ENCODE peak calls at places on chromosomes 16 and 17, in nine cellular contexts. One of them, this sample, is unnamed.

GRCh38 chr17:63698886-63699637 is 863 bp downstream of the LIMD2 start:
- DNase-seq in HFF-Myc: no peak
- DNase-seq in Panc1: no peak
- DNase-seq in effector memory CD4-positive, alpha-beta T cell: peak
- DNase-seq in AG04450: no peak
- DNase-seq in Peyer's patch: peak
- DNase-seq in aorta: peak
- DNase-seq in fibroblast of pulmonary artery: peak
- DNase-seq in CD8-positive, alpha-beta memory T cell: peak
- DNase-seq in this sample: peak

GRCh38 chr17:49388290-49388640 is 26.2 kb upstream of the ZNF652 start:
- DNase-seq in CD8-positive, alpha-beta memory T cell: peak
- DNase-seq in effector memory CD4-positive, alpha-beta T cell: peak
- DNase-seq in Panc1: no peak
- DNase-seq in AG04450: no peak
- DNase-seq in fibroblast of pulmonary artery: no peak
- DNase-seq in Peyer's patch: no peak
- DNase-seq in aorta: no peak
- DNase-seq in HFF-Myc: no peak
- DNase-seq in this sample: no peak

GRCh38 chr16:85034591-85035433 is 7.2 kb downstream of the KIAA0513 start:
- DNase-seq in AG04450: no peak
- DNase-seq in Panc1: no peak
- DNase-seq in Peyer's patch: no peak
- DNase-seq in effector memory CD4-positive, alpha-beta T cell: no peak
- DNase-seq in HFF-Myc: no peak
- DNase-seq in fibroblast of pulmonary artery: no peak
- DNase-seq in CD8-positive, alpha-beta memory T cell: no peak
- DNase-seq in aorta: no peak
- DNase-seq in this sample: no peak

GRCh38 chr17:14197582-14197981 is 39.1 kb downstream of the CDRT15 start:
- DNase-seq in fibroblast of pulmonary artery: no peak
- DNase-seq in CD8-positive, alpha-beta memory T cell: peak
- DNase-seq in Panc1: no peak
- DNase-seq in Peyer's patch: no peak
- DNase-seq in effector memory CD4-positive, alpha-beta T cell: no peak
- DNase-seq in HFF-Myc: no peak
- DNase-seq in aorta: no peak
- DNase-seq in AG04450: no peak
- DNase-seq in this sample: no peak

GRCh38 chr16:22161999-22162657 is at the start of gene SDR42E2:
- DNase-seq in Peyer's patch: peak
- DNase-seq in HFF-Myc: no peak
- DNase-seq in CD8-positive, alpha-beta memory T cell: peak
- DNase-seq in Panc1: no peak
- DNase-seq in effector memory CD4-positive, alpha-beta T cell: peak
- DNase-seq in fibroblast of pulmonary artery: no peak
- DNase-seq in AG04450: no peak
- DNase-seq in aorta: no peak
- DNase-seq in this sample: no peak

GRCh38 chr17:80292557-80292956 is 31.9 kb downstream of the RNF213 start:
- DNase-seq in Panc1: no peak
- DNase-seq in CD8-positive, alpha-beta memory T cell: no peak
- DNase-seq in aorta: no peak
- DNase-seq in effector memory CD4-positive, alpha-beta T cell: no peak
- DNase-seq in AG04450: no peak
- DNase-seq in fibroblast of pulmonary artery: no peak
- DNase-seq in Peyer's patch: no peak
- DNase-seq in HFF-Myc: no peak
- DNase-seq in this sample: no peak

GRCh38 chr16:81688182-81688581 is 90.9 kb upstream of the PLCG2 start:
- DNase-seq in Peyer's patch: no peak
- DNase-seq in fibroblast of pulmonary artery: no peak
- DNase-seq in aorta: no peak
- DNase-seq in Panc1: no peak
- DNase-seq in CD8-positive, alpha-beta memory T cell: no peak
- DNase-seq in AG04450: no peak
- DNase-seq in effector memory CD4-positive, alpha-beta T cell: no peak
- DNase-seq in HFF-Myc: no peak
- DNase-seq in this sample: peak

GRCh38 chr16:86626284-86626683 is 47.9 kb downstream of the FOXL1 start:
- DNase-seq in aorta: no peak
- DNase-seq in effector memory CD4-positive, alpha-beta T cell: no peak
- DNase-seq in fibroblast of pulmonary artery: no peak
- DNase-seq in Peyer's patch: no peak
- DNase-seq in CD8-positive, alpha-beta memory T cell: no peak
- DNase-seq in Panc1: no peak
- DNase-seq in AG04450: no peak
- DNase-seq in HFF-Myc: no peak
- DNase-seq in this sample: no peak

GRCh38 chr16:90047714-90048346 is 28.6 kb upstream of the DBNDD1 start:
- DNase-seq in HFF-Myc: no peak
- DNase-seq in aorta: no peak
- DNase-seq in Panc1: no peak
- DNase-seq in Peyer's patch: no peak
- DNase-seq in CD8-positive, alpha-beta memory T cell: peak
- DNase-seq in fibroblast of pulmonary artery: no peak
- DNase-seq in AG04450: no peak
- DNase-seq in effector memory CD4-positive, alpha-beta T cell: no peak
- DNase-seq in this sample: no peak
- H3K4me3 ChIP-seq in HFF-Myc: no peak
- H3K4me3 ChIP-seq in aorta: no peak
- H3K4me3 ChIP-seq in Panc1: peak
- H3K4me3 ChIP-seq in Peyer's patch: peak
- H3K4me3 ChIP-seq in CD8-positive, alpha-beta memory T cell: no peak
- H3K4me3 ChIP-seq in fibroblast of pulmonary artery: peak
- H3K4me3 ChIP-seq in AG04450: peak
- H3K4me3 ChIP-seq in effector memory CD4-positive, alpha-beta T cell: peak
- H3K4me3 ChIP-seq in this sample: no peak

GRCh38 chr17:7654832-7655540 is 4.3 kb downstream of the ATP1B2 start:
- DNase-seq in Peyer's patch: no peak
- DNase-seq in AG04450: no peak
- DNase-seq in HFF-Myc: no peak
- DNase-seq in effector memory CD4-positive, alpha-beta T cell: no peak
- DNase-seq in fibroblast of pulmonary artery: peak
- DNase-seq in CD8-positive, alpha-beta memory T cell: no peak
- DNase-seq in aorta: no peak
- DNase-seq in Panc1: no peak
- DNase-seq in this sample: no peak

GRCh38 chr17:7651959-7652658 is 1.4 kb downstream of the ATP1B2 start:
- DNase-seq in aorta: no peak
- DNase-seq in Panc1: no peak
- DNase-seq in CD8-positive, alpha-beta memory T cell: no peak
- DNase-seq in HFF-Myc: no peak
- DNase-seq in Peyer's patch: no peak
- DNase-seq in effector memory CD4-positive, alpha-beta T cell: no peak
- DNase-seq in AG04450: no peak
- DNase-seq in fibroblast of pulmonary artery: no peak
- DNase-seq in this sample: no peak

GRCh38 chr17:7650509-7651096 is at the start of gene ATP1B2:
- DNase-seq in CD8-positive, alpha-beta memory T cell: peak
- DNase-seq in fibroblast of pulmonary artery: peak
- DNase-seq in effector memory CD4-positive, alpha-beta T cell: peak
- DNase-seq in HFF-Myc: no peak
- DNase-seq in Peyer's patch: peak
- DNase-seq in Panc1: no peak
- DNase-seq in aorta: peak
- DNase-seq in AG04450: no peak
- DNase-seq in this sample: peak

GRCh38 chr17:7652659-7653343 is 2.1 kb downstream of the ATP1B2 start:
- DNase-seq in Peyer's patch: no peak
- DNase-seq in AG04450: no peak
- DNase-seq in CD8-positive, alpha-beta memory T cell: no peak
- DNase-seq in fibroblast of pulmonary artery: no peak
- DNase-seq in Panc1: no peak
- DNase-seq in HFF-Myc: no peak
- DNase-seq in effector memory CD4-positive, alpha-beta T cell: no peak
- DNase-seq in aorta: no peak
- DNase-seq in this sample: no peak

DNA sequence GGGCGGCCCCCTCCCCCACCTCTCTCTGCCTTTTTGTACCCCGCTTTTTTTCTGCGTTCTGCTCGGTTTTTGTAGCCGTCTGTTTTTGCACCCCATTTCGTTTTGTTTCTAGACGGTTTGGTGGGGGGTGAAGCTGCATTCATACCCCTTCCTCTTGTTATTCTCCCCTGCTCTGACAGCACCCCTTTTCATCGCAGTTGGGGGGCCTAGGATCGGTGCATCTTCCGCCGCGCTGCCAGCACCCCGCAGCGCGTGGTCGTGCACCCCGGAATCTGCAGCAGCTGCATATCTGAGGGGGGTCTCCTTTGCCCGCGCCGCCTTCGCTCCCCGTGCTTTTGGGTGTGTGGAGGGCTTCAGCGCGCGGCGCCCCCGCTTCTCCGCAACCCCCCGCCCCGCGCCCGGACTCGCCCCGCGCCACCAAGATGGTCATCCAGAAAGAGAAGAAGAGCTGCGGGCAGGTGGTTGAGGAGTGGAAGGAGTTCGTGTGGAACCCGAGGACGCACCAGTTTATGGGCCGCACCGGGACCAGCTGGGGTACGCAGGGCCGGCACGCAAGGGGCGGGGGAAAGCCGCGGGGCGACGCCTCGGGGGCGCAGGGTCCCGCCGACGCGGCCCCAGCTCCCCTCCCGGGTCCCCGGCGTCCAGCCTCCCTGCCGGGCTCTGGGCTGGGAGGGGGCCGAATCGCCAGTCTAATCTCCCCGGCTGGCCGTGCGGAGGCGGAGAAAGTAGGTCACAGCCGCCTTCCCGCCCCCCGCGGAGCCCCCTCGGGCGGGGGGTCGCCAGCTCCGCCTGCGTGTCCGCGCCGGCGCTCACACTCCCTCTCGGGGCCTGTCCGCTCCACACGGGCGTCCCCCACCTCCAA is 602 bp downstream of the ATP1B2 start:
- DNase-seq in AG04450: no peak
- DNase-seq in CD8-positive, alpha-beta memory T cell: no peak
- DNase-seq in aorta: no peak
- DNase-seq in HFF-Myc: no peak
- DNase-seq in fibroblast of pulmonary artery: no peak
- DNase-seq in Panc1: no peak
- DNase-seq in Peyer's patch: no peak
- DNase-seq in effector memory CD4-positive, alpha-beta T cell: no peak
- DNase-seq in this sample: no peak
- H3K4me3 ChIP-seq in AG04450: peak
- H3K4me3 ChIP-seq in CD8-positive, alpha-beta memory T cell: peak
- H3K4me3 ChIP-seq in aorta: peak
- H3K4me3 ChIP-seq in HFF-Myc: peak
- H3K4me3 ChIP-seq in fibroblast of pulmonary artery: peak
- H3K4me3 ChIP-seq in Panc1: peak
- H3K4me3 ChIP-seq in Peyer's patch: peak
- H3K4me3 ChIP-seq in effector memory CD4-positive, alpha-beta T cell: peak
- H3K4me3 ChIP-seq in this sample: peak

DNA sequence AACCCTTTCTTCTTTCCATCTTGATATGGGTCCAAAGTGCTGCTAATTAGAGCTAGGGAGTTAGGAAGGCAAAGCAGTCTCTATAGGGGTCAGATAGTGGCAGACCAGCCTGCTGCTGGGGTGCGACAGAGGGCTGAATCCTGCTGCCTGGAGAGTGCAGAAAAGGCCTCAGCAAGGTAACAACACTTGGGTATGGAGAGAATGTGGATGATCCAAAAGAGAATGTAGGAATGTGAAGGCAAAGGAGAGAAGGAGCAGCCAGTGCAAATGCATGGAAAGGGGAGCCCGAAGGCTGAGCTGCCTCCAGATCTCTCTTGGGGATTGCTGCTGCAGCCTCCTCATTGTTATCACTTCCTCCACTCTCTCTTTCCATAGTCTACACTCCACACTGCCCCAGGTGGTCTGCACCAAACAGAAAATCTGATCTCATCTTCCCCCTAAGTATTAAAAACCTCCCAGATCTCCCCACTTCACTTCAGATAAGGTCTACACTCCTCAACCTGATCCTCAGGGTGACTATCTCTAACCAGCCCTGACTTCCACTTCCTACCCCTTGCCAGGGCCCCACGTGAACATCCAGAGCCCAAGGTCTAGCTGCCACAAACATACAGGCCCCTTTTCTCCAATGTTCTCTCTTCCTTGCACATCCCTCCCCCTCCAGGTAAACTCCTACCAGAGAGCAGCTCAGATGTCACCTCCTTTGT is 28.8 kb downstream of the TOM1L2 start:
- DNase-seq in fibroblast of pulmonary artery: no peak
- DNase-seq in effector memory CD4-positive, alpha-beta T cell: no peak
- DNase-seq in aorta: no peak
- DNase-seq in HFF-Myc: no peak
- DNase-seq in Peyer's patch: no peak
- DNase-seq in Panc1: no peak
- DNase-seq in CD8-positive, alpha-beta memory T cell: no peak
- DNase-seq in AG04450: no peak
- DNase-seq in this sample: no peak
- H3K4me3 ChIP-seq in fibroblast of pulmonary artery: no peak
- H3K4me3 ChIP-seq in effector memory CD4-positive, alpha-beta T cell: no peak
- H3K4me3 ChIP-seq in aorta: no peak
- H3K4me3 ChIP-seq in HFF-Myc: no peak
- H3K4me3 ChIP-seq in Peyer's patch: no peak
- H3K4me3 ChIP-seq in Panc1: no peak
- H3K4me3 ChIP-seq in CD8-positive, alpha-beta memory T cell: no peak
- H3K4me3 ChIP-seq in AG04450: no peak
- H3K4me3 ChIP-seq in this sample: peak

DNA sequence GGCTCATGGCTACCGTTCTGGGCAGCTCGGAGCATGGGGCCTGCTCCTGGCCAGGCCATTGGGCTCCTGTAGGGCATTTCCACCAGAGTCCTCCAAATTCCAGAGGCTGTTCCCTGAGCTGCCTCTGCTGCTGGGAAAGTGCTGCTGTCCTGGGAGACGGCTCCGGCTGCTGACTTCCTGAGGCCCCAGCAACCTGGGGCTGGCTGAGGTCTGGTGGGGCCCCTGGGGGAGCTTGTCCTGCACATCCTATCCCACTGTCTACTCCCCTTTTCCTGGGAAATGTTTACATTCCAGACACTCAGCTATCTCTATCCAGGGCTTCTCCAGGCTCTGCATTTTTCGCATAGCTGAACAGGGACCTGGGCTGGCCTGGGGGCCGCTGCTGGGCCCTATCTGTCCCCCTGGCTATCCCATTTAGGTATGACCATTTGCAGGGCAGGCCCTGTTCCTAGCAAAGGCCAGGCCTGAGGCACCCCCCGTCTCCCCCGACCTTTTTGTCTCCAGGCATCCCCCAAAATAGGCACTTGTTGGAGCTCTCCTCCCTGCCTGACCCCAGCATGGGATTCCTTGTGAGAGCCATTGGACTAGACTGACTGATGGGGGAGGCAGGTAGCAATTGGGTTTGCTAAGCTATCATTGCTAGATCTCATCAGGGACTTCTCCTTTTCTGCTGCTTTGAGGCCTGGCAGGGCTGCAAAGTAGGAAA is 27.5 kb downstream of the LLGL2 start:
- DNase-seq in AG04450: no peak
- DNase-seq in aorta: no peak
- DNase-seq in fibroblast of pulmonary artery: peak
- DNase-seq in effector memory CD4-positive, alpha-beta T cell: no peak
- DNase-seq in HFF-Myc: no peak
- DNase-seq in CD8-positive, alpha-beta memory T cell: no peak
- DNase-seq in Peyer's patch: no peak
- DNase-seq in Panc1: no peak
- DNase-seq in this sample: no peak
- H3K4me3 ChIP-seq in AG04450: no peak
- H3K4me3 ChIP-seq in aorta: no peak
- H3K4me3 ChIP-seq in fibroblast of pulmonary artery: no peak
- H3K4me3 ChIP-seq in effector memory CD4-positive, alpha-beta T cell: no peak
- H3K4me3 ChIP-seq in HFF-Myc: no peak
- H3K4me3 ChIP-seq in CD8-positive, alpha-beta memory T cell: no peak
- H3K4me3 ChIP-seq in Peyer's patch: no peak
- H3K4me3 ChIP-seq in Panc1: no peak
- H3K4me3 ChIP-seq in this sample: no peak

GRCh38 chr16:30588651-30589050 is 3.2 kb upstream of the ZNF785 start:
- DNase-seq in CD8-positive, alpha-beta memory T cell: no peak
- DNase-seq in HFF-Myc: no peak
- DNase-seq in AG04450: no peak
- DNase-seq in aorta: no peak
- DNase-seq in fibroblast of pulmonary artery: no peak
- DNase-seq in effector memory CD4-positive, alpha-beta T cell: no peak
- DNase-seq in Panc1: no peak
- DNase-seq in Peyer's patch: no peak
- DNase-seq in this sample: no peak
- H3K4me3 ChIP-seq in CD8-positive, alpha-beta memory T cell: no peak
- H3K4me3 ChIP-seq in HFF-Myc: no peak
- H3K4me3 ChIP-seq in AG04450: no peak
- H3K4me3 ChIP-seq in aorta: no peak
- H3K4me3 ChIP-seq in fibroblast of pulmonary artery: no peak
- H3K4me3 ChIP-seq in effector memory CD4-positive, alpha-beta T cell: no peak
- H3K4me3 ChIP-seq in Panc1: no peak
- H3K4me3 ChIP-seq in Peyer's patch: no peak
- H3K4me3 ChIP-seq in this sample: no peak

This sample was measured in PC-3.